ENCODE peak calls at places on chromosomes 5 and 9, in five cellular contexts. K, G, Q, P and M are unnamed samples.

GRCh38 chr5:1755321-1755949 is 44.2 kb downstream of the MRPL36 start:
- DNase-seq in K (no peak), G (no peak), Q (peak; percentile 24), P (no peak), M (no peak)

GRCh38 chr5:158819840-158820620 is 279.7 kb downstream of the EBF1 start:
- DNase-seq in P (no peak), Q (no peak), G (no peak), K (peak; percentile 76), M (no peak)

GRCh38 chr9:98707158-98708102 is 1.3 kb downstream of the GABBR2 start:
- DNase-seq in P (no peak), K (peak; percentile 89), Q (peak; percentile 85), G (no peak), M (peak; percentile 31)

GRCh38 chr9:129394011-129394919 is 216.2 kb upstream of the IER5L start:
- DNase-seq in P (no peak), K (no peak), Q (no peak), G (no peak), M (no peak)

GRCh38 chr9:121749614-121750013 is 98.2 kb downstream of the DAB2IP start:
- DNase-seq in G (no peak), Q (no peak), K (no peak), P (no peak), M (no peak)

GRCh38 chr5:176870110-176870591 is 29.0 kb downstream of the HK3 start:
- DNase-seq in Q (peak; percentile 80), G (peak; percentile 24), K (peak; percentile 70), P (no peak), M (no peak)

GRCh38 chr5:144336619-144337018 is 165.9 kb downstream of the KCTD16 start:
- DNase-seq in G (no peak), Q (no peak), P (no peak), K (no peak), M (no peak)

GRCh38 chr9:128565578-128565977 is 13.2 kb downstream of the SPTAN1 start:
- DNase-seq in G (no peak), Q (no peak), P (no peak), K (no peak), M (no peak)

GRCh38 chr9:22395585-22396205 is 50.9 kb upstream of the DMRTA1 start:
- DNase-seq in K (peak; percentile 45), G (no peak), Q (no peak), P (no peak), M (no peak)

GRCh38 chr5:163473613-163474243 is 13.3 kb downstream of the HMMR start:
- DNase-seq in P (no peak), G (no peak), Q (no peak), K (peak; percentile 29), M (no peak)

GRCh38 chr5:177426566-177427210 is at the start of gene GRK6:
- DNase-seq in G (peak; percentile 69), P (peak; percentile 66), K (peak; percentile 37), Q (no peak), M (no peak)

DNA sequence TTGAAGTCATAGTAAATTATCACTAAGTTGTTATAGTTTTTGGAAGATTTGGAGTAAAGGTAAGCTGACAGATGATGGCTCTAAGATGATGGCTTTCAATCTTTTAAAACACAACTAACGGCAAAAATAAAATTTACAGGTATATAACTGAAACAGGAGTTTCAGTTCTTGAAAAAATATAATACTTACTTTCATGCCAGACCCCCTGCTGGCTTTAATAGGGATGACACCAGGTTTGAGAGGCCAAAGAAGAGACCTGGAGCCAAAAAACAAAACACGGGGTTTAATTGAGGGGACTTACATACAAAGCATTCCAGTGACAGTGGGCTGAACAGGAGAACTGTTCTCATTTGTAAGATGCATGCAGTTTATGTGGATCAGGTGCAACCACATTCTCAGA is 301.7 kb upstream of the PCSK5 start:
- DNase-seq in K (no peak), G (no peak), Q (no peak), P (no peak), M (no peak)
- TF ChIP-seq CTCF in K (peak; percentile 16), G (no peak), Q (peak; percentile 36), P (no peak), M (peak; percentile 15)

DNA sequence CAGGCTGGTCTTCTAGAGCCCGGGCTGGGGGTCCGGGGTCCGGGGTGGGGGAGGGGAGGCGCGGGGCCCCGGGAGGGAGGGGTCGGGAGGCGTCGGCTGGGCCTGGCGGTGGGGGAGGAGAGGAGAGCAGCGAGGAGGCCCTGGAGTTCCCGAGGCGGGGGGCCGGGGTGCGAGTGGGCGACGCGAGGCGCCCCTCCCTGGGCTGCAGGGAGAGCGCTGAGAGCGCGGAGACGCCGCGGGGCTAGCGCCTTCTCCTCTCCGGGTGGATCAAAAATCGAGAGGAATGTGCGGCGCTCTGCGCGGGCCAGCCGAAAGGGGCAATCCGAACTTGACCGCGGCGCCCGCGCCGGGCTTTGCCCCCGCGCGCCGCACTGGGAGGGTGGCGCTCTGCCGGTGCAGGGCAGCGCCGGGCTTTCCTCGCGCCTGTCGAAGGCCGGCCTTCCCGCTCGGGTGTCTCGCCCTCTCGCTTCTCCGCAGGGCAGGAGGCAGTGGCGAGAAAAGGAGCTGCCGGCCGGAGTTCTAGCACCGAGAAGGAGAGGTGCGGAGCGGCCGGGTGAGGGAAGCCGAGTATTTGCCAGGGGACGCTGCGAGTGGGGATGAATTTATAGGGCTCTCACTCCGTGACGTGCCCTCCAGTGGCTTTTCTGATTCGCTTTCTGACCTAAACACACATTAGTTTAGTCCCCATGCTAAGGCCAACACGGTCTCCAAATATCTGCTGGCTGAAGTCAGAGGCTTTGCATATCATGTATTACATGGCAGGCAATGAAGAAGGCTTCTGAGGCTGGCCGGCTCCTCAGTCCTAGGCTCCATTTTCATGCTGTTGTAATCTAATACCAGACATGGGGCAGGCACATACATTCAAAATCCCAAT is at the start of gene GDNF:
- DNase-seq in P (no peak), K (peak; percentile 86), Q (peak; percentile 65), G (peak; percentile 35), M (no peak)
- TF ChIP-seq CTCF in P (no peak), K (no peak), Q (peak; percentile 48), G (no peak), M (no peak)

GRCh38 chr9:78437721-78438610 is 141.0 kb downstream of the PSAT1 start:
- DNase-seq in K (no peak), P (no peak), G (no peak), Q (no peak), M (no peak)

GRCh38 chr9:78441396-78441795 is 144.5 kb downstream of the PSAT1 start:
- DNase-seq in Q (no peak), G (no peak), P (no peak), K (no peak), M (no peak)

GRCh38 chr9:78439866-78440830 is 143.2 kb downstream of the PSAT1 start:
- DNase-seq in P (no peak), G (no peak), K (no peak), Q (no peak), M (no peak)

GRCh38 chr9:78438765-78439164 is 141.8 kb downstream of the PSAT1 start:
- DNase-seq in G (no peak), Q (no peak), K (no peak), P (no peak), M (no peak)

GRCh38 chr9:78439192-78439865 is 142.4 kb downstream of the PSAT1 start:
- DNase-seq in G (peak; percentile 71), K (peak; percentile 86), P (peak; percentile 62), Q (peak; percentile 89), M (peak; percentile 56)
- TF ChIP-seq CTCF in G (peak; percentile 93), K (peak; percentile 92), P (peak; percentile 96), Q (peak; percentile 97), M (peak; percentile 91)

GRCh38 chr5:435156-435790 is 7.7 kb upstream of the EXOC3 start:
- DNase-seq in K (no peak), G (no peak), Q (peak; percentile 19), P (no peak), M (no peak)

GRCh38 chr5:437281-437771 is 5.7 kb upstream of the EXOC3 start:
- DNase-seq in Q (peak; percentile 10), P (no peak), G (no peak), K (no peak), M (no peak)

GRCh38 chr5:434443-435146 is 8.4 kb upstream of the EXOC3 start:
- DNase-seq in K (no peak), Q (no peak), G (no peak), P (no peak), M (no peak)

GRCh38 chr5:436641-436975 is 6.4 kb upstream of the EXOC3 start:
- DNase-seq in G (no peak), P (no peak), K (no peak), Q (no peak), M (no peak)

DNA sequence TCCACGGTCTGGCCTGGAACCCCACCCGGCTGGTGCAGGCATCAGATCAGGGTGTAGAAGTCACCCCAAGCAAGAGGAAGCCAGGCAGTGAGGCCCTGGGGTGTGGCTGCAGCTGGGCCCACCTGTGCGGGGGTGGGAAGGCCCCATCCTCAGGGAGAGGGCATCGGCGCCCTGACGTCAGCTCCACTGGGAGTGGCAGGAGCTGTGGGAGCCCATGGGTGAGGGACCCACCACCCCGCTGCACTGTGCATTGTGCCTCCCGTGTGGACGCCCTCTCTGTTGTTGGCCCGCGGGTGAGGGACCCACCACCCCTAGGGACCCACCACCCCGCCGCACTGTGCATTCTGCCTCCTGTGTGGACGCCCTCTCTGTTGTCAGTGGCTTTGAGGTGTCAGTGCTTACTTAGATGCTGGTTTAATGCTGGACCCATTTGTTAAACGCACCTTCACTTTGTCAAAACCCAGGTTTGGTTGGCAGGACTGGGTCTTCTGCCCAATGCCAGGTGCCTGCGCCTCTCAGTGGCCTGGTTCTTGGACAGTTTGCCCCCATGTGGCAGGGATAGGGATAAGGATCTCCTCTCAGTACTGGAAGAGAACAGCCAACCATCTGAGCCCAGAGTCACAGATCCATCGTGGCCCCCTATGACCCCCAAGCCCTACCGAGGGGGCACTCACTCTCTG is 6.9 kb upstream of the EXOC3 start:
- DNase-seq in Q (peak; percentile 47), P (no peak), G (no peak), K (peak; percentile 43), M (peak; percentile 33)
- TF ChIP-seq CTCF in Q (peak; percentile 59), P (no peak), G (no peak), K (peak; percentile 54), M (peak; percentile 69)

DNA sequence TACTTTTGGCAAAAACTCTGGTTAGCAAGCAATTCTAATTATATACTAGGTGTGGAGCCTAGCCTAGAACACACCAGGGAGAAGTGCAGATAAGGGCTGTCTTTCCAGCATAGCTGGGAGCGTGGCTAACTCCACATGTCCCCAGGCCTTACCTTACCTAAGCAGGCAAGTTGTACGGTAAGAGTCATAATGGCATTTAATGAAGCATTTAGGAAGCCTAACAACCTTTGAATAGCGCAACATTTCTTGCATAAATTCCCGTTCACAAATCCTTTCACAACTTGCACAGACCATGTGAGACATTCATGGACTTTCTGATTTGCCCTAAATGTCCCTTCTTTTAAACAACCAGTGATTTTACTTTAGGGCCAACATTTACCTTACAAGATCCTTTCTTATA is 917.4 kb upstream of the ACO1 start:
- DNase-seq in K (no peak), P (no peak), Q (no peak), G (no peak), M (no peak)
- TF ChIP-seq CTCF in K (no peak), P (no peak), Q (no peak), G (no peak), M (no peak)